ENCODE peak calls at places on chromosomes 12 and 14, in six cellular contexts. One of them, this sample, is unnamed.

GRCh38 chr12:103680591-103681065 is 93.6 kb downstream of the STAB2 start:
- DNase-seq in epithelial cell of esophagus: peak; percentile 5
- DNase-seq in endothelial cell: no peak
- DNase-seq in dorsolateral prefrontal cortex: peak; percentile 46
- DNase-seq in GM10248: no peak
- DNase-seq in cardiac muscle cell: peak; percentile 70
- DNase-seq in this sample: no peak

GRCh38 chr12:6592087-6592486 is 15.1 kb downstream of the CHD4 start:
- DNase-seq in epithelial cell of esophagus: no peak
- DNase-seq in endothelial cell: no peak
- DNase-seq in dorsolateral prefrontal cortex: no peak
- DNase-seq in GM10248: no peak
- DNase-seq in cardiac muscle cell: no peak
- DNase-seq in this sample: no peak

GRCh38 chr14:99118046-99118721 is 153.8 kb downstream of the BCL11B start:
- DNase-seq in epithelial cell of esophagus: no peak
- DNase-seq in endothelial cell: no peak
- DNase-seq in dorsolateral prefrontal cortex: no peak
- DNase-seq in GM10248: no peak
- DNase-seq in cardiac muscle cell: peak; percentile 36
- DNase-seq in this sample: no peak

GRCh38 chr14:100652739-100653138 is 65.5 kb upstream of the BEGAIN start:
- DNase-seq in epithelial cell of esophagus: no peak
- DNase-seq in endothelial cell: no peak
- DNase-seq in dorsolateral prefrontal cortex: no peak
- DNase-seq in GM10248: no peak
- DNase-seq in cardiac muscle cell: no peak
- DNase-seq in this sample: no peak

GRCh38 chr12:5965950-5966383 is 20.9 kb upstream of the ANO2 start:
- DNase-seq in epithelial cell of esophagus: peak; percentile 54
- DNase-seq in endothelial cell: peak; percentile 79
- DNase-seq in dorsolateral prefrontal cortex: peak; percentile 19
- DNase-seq in GM10248: peak; percentile 67
- DNase-seq in cardiac muscle cell: peak; percentile 74
- DNase-seq in this sample: peak; percentile 1

GRCh38 chr12:47067176-47067575 is 12.2 kb upstream of the PCED1B start:
- DNase-seq in epithelial cell of esophagus: no peak
- DNase-seq in endothelial cell: no peak
- DNase-seq in dorsolateral prefrontal cortex: no peak
- DNase-seq in GM10248: no peak
- DNase-seq in cardiac muscle cell: no peak
- DNase-seq in this sample: no peak

GRCh38 chr12:1760566-1761382 is 59.6 kb upstream of the LRTM2 start:
- DNase-seq in epithelial cell of esophagus: peak; percentile 35
- DNase-seq in endothelial cell: no peak
- DNase-seq in dorsolateral prefrontal cortex: no peak
- DNase-seq in GM10248: no peak
- DNase-seq in cardiac muscle cell: no peak
- DNase-seq in this sample: peak; percentile 79

GRCh38 chr14:96256420-96256819 is 410 bp downstream of the BDKRB1 start:
- DNase-seq in epithelial cell of esophagus: peak; percentile 89
- DNase-seq in endothelial cell: no peak
- DNase-seq in dorsolateral prefrontal cortex: no peak
- DNase-seq in GM10248: no peak
- DNase-seq in cardiac muscle cell: no peak
- DNase-seq in this sample: no peak

GRCh38 chr14:68111733-68112270 is 292.2 kb downstream of the RAD51B start:
- DNase-seq in epithelial cell of esophagus: peak; percentile 67
- DNase-seq in endothelial cell: no peak
- DNase-seq in dorsolateral prefrontal cortex: no peak
- DNase-seq in GM10248: no peak
- DNase-seq in cardiac muscle cell: no peak
- DNase-seq in this sample: no peak

GRCh38 chr12:85821759-85822158 is 14.4 kb downstream of the RASSF9 start:
- DNase-seq in epithelial cell of esophagus: no peak
- DNase-seq in endothelial cell: no peak
- DNase-seq in dorsolateral prefrontal cortex: no peak
- DNase-seq in GM10248: no peak
- DNase-seq in cardiac muscle cell: no peak
- DNase-seq in this sample: no peak

GRCh38 chr14:104087981-104088850 is 2.7 kb downstream of the ASPG start:
- DNase-seq in epithelial cell of esophagus: no peak
- DNase-seq in endothelial cell: no peak
- DNase-seq in dorsolateral prefrontal cortex: no peak
- DNase-seq in GM10248: no peak
- DNase-seq in cardiac muscle cell: no peak
- DNase-seq in this sample: no peak

GRCh38 chr12:85394809-85395208 is 114.8 kb downstream of the ALX1 start:
- DNase-seq in epithelial cell of esophagus: no peak
- DNase-seq in endothelial cell: no peak
- DNase-seq in dorsolateral prefrontal cortex: no peak
- DNase-seq in GM10248: no peak
- DNase-seq in cardiac muscle cell: no peak
- DNase-seq in this sample: no peak

This sample was measured in kidney glomerular epithelial cell.